ENCODE peak calls at places on chromosomes 1 and 21, in eight cellular contexts. One of them, this sample, is unnamed. For H3K9me2, the result is how much of the 10 kb centered on the place peaks cover.

GRCh38 chr1:42419449-42419848 is 36.4 kb downstream of the ZMYND12 start:
- DNase-seq in PC-3: no peak
- DNase-seq in HCT116: no peak
- DNase-seq in GM23338: no peak
- DNase-seq in GM23248: peak
- DNase-seq in Karpas-422: no peak
- DNase-seq in OCI-LY7: no peak
- DNase-seq in MM.1S: no peak
- DNase-seq in this sample: peak

GRCh38 chr1:240084749-240085148 is 6.9 kb upstream of the FMN2 start:
- DNase-seq in PC-3: no peak
- DNase-seq in HCT116: no peak
- DNase-seq in GM23338: no peak
- DNase-seq in GM23248: no peak
- DNase-seq in Karpas-422: no peak
- DNase-seq in OCI-LY7: no peak
- DNase-seq in MM.1S: no peak
- DNase-seq in this sample: no peak

GRCh38 chr1:43552813-43553212 is 22.1 kb downstream of the PTPRF start:
- DNase-seq in PC-3: no peak
- DNase-seq in HCT116: no peak
- DNase-seq in GM23338: no peak
- DNase-seq in GM23248: peak
- DNase-seq in Karpas-422: no peak
- DNase-seq in OCI-LY7: no peak
- DNase-seq in MM.1S: no peak
- DNase-seq in this sample: peak

GRCh38 chr1:106831511-106831910 is 225.0 kb upstream of the PRMT6 start:
- DNase-seq in PC-3: peak
- DNase-seq in HCT116: no peak
- DNase-seq in GM23338: no peak
- DNase-seq in GM23248: peak
- DNase-seq in Karpas-422: no peak
- DNase-seq in OCI-LY7: no peak
- DNase-seq in MM.1S: no peak
- DNase-seq in this sample: no peak

GRCh38 chr1:156706647-156707008 is 1.2 kb upstream of the CRABP2 start:
- DNase-seq in PC-3: peak
- DNase-seq in HCT116: no peak
- DNase-seq in GM23338: peak
- DNase-seq in GM23248: peak
- DNase-seq in Karpas-422: peak
- DNase-seq in OCI-LY7: no peak
- DNase-seq in MM.1S: no peak
- DNase-seq in this sample: peak

GRCh38 chr1:19799233-19799876 is 361 bp downstream of the TMCO4 start:
- DNase-seq in PC-3: peak
- DNase-seq in HCT116: no peak
- DNase-seq in GM23338: peak
- DNase-seq in GM23248: peak
- DNase-seq in Karpas-422: peak
- DNase-seq in OCI-LY7: peak
- DNase-seq in MM.1S: peak
- DNase-seq in this sample: peak

GRCh38 chr1:19485362-19486187 is at the start of gene CAPZB:
- DNase-seq in PC-3: peak
- DNase-seq in HCT116: peak
- DNase-seq in GM23338: peak
- DNase-seq in GM23248: peak
- DNase-seq in Karpas-422: peak
- DNase-seq in OCI-LY7: peak
- DNase-seq in MM.1S: peak
- DNase-seq in this sample: peak

GRCh38 chr1:210257698-210258395 is 25.3 kb downstream of the SERTAD4 start:
- DNase-seq in PC-3: no peak
- DNase-seq in HCT116: no peak
- DNase-seq in GM23338: no peak
- DNase-seq in GM23248: no peak
- DNase-seq in Karpas-422: no peak
- DNase-seq in OCI-LY7: no peak
- DNase-seq in MM.1S: no peak
- DNase-seq in this sample: no peak

GRCh38 chr1:243447342-243447741 is 191.5 kb downstream of the SDCCAG8 start:
- DNase-seq in PC-3: peak
- DNase-seq in HCT116: no peak
- DNase-seq in GM23338: no peak
- DNase-seq in GM23248: peak
- DNase-seq in Karpas-422: no peak
- DNase-seq in OCI-LY7: no peak
- DNase-seq in MM.1S: no peak
- DNase-seq in this sample: no peak

GRCh38 chr1:203026666-203027663 is 674 bp downstream of the PPFIA4 start:
- DNase-seq in PC-3: no peak
- DNase-seq in HCT116: no peak
- DNase-seq in GM23338: no peak
- DNase-seq in GM23248: no peak
- DNase-seq in Karpas-422: no peak
- DNase-seq in OCI-LY7: no peak
- DNase-seq in MM.1S: no peak
- DNase-seq in this sample: no peak

GRCh38 chr1:31714442-31715096 is 10.8 kb upstream of the COL16A1 start:
- DNase-seq in PC-3: peak
- DNase-seq in HCT116: no peak
- DNase-seq in GM23338: peak
- DNase-seq in GM23248: peak
- DNase-seq in Karpas-422: peak
- DNase-seq in OCI-LY7: peak
- DNase-seq in MM.1S: peak
- DNase-seq in this sample: peak

GRCh38 chr1:53071167-53071865 is 9.3 kb downstream of the PODN start:
- DNase-seq in PC-3: no peak
- DNase-seq in HCT116: no peak
- DNase-seq in GM23338: no peak
- DNase-seq in GM23248: no peak
- DNase-seq in Karpas-422: no peak
- DNase-seq in OCI-LY7: no peak
- DNase-seq in MM.1S: no peak
- DNase-seq in this sample: no peak

GRCh38 chr1:212070720-212071302 is 35.3 kb downstream of the DTL start:
- DNase-seq in PC-3: peak
- DNase-seq in HCT116: peak
- DNase-seq in GM23338: peak
- DNase-seq in GM23248: peak
- DNase-seq in Karpas-422: peak
- DNase-seq in OCI-LY7: peak
- DNase-seq in MM.1S: peak
- DNase-seq in this sample: peak

GRCh38 chr21:41713495-41714281 is 53.2 kb downstream of the RIPK4 start:
- DNase-seq in PC-3: no peak
- DNase-seq in HCT116: no peak
- DNase-seq in GM23338: no peak
- DNase-seq in GM23248: no peak
- DNase-seq in Karpas-422: no peak
- DNase-seq in OCI-LY7: no peak
- DNase-seq in MM.1S: no peak
- DNase-seq in this sample: peak

GRCh38 chr1:72435025-72435424 is 152.7 kb upstream of the NEGR1 start:
- DNase-seq in PC-3: peak
- DNase-seq in HCT116: no peak
- DNase-seq in GM23338: no peak
- DNase-seq in GM23248: peak
- DNase-seq in Karpas-422: no peak
- DNase-seq in OCI-LY7: no peak
- DNase-seq in MM.1S: no peak
- DNase-seq in this sample: no peak

GRCh38 chr1:11858158-11858557 is 587 bp downstream of the NPPB start:
- DNase-seq in PC-3: no peak
- DNase-seq in HCT116: no peak
- DNase-seq in GM23338: no peak
- DNase-seq in GM23248: no peak
- DNase-seq in Karpas-422: no peak
- DNase-seq in OCI-LY7: no peak
- DNase-seq in MM.1S: no peak
- DNase-seq in this sample: no peak

GRCh38 chr1:161835963-161836362 is 69.8 kb downstream of the ATF6 start:
- DNase-seq in PC-3: no peak
- DNase-seq in HCT116: no peak
- DNase-seq in GM23338: no peak
- DNase-seq in GM23248: peak
- DNase-seq in Karpas-422: no peak
- DNase-seq in OCI-LY7: no peak
- DNase-seq in MM.1S: no peak
- DNase-seq in this sample: no peak

GRCh38 chr1:100585774-100586173 is 47.8 kb downstream of the GPR88 start:
- DNase-seq in PC-3: peak
- DNase-seq in HCT116: no peak
- DNase-seq in GM23338: no peak
- DNase-seq in GM23248: peak
- DNase-seq in Karpas-422: no peak
- DNase-seq in OCI-LY7: no peak
- DNase-seq in MM.1S: no peak
- DNase-seq in this sample: no peak

GRCh38 chr1:42137766-42138165 is 15.4 kb upstream of the GUCA2B start:
- DNase-seq in PC-3: no peak
- DNase-seq in HCT116: no peak
- DNase-seq in GM23338: no peak
- DNase-seq in GM23248: no peak
- DNase-seq in Karpas-422: no peak
- DNase-seq in OCI-LY7: no peak
- DNase-seq in MM.1S: no peak
- DNase-seq in this sample: no peak

GRCh38 chr1:84809023-84809422 is 84.0 kb downstream of the LPAR3 start:
- DNase-seq in PC-3: no peak
- DNase-seq in HCT116: no peak
- DNase-seq in GM23338: no peak
- DNase-seq in GM23248: no peak
- DNase-seq in Karpas-422: no peak
- DNase-seq in OCI-LY7: no peak
- DNase-seq in MM.1S: no peak
- DNase-seq in this sample: no peak

GRCh38 chr1:147515046-147515869 is 26.0 kb upstream of the BCL9 start:
- DNase-seq in PC-3: peak
- DNase-seq in HCT116: peak
- DNase-seq in GM23338: peak
- DNase-seq in GM23248: peak
- DNase-seq in Karpas-422: no peak
- DNase-seq in OCI-LY7: peak
- DNase-seq in MM.1S: peak
- DNase-seq in this sample: peak

GRCh38 chr21:33890187-33890586 is 25.4 kb downstream of the ATP5PO start:
- DNase-seq in PC-3: no peak
- DNase-seq in HCT116: no peak
- DNase-seq in GM23338: no peak
- DNase-seq in GM23248: no peak
- DNase-seq in Karpas-422: no peak
- DNase-seq in OCI-LY7: no peak
- DNase-seq in MM.1S: no peak
- DNase-seq in this sample: no peak
- H3K9me2 ChIP-seq in PC-3: under half
- H3K9me2 ChIP-seq in HCT116: under half
- H3K9me2 ChIP-seq in GM23338: under half
- H3K9me2 ChIP-seq in GM23248: under half
- H3K9me2 ChIP-seq in Karpas-422: under half
- H3K9me2 ChIP-seq in OCI-LY7: under half
- H3K9me2 ChIP-seq in MM.1S: under half
- H3K9me2 ChIP-seq in this sample: under half

DNA sequence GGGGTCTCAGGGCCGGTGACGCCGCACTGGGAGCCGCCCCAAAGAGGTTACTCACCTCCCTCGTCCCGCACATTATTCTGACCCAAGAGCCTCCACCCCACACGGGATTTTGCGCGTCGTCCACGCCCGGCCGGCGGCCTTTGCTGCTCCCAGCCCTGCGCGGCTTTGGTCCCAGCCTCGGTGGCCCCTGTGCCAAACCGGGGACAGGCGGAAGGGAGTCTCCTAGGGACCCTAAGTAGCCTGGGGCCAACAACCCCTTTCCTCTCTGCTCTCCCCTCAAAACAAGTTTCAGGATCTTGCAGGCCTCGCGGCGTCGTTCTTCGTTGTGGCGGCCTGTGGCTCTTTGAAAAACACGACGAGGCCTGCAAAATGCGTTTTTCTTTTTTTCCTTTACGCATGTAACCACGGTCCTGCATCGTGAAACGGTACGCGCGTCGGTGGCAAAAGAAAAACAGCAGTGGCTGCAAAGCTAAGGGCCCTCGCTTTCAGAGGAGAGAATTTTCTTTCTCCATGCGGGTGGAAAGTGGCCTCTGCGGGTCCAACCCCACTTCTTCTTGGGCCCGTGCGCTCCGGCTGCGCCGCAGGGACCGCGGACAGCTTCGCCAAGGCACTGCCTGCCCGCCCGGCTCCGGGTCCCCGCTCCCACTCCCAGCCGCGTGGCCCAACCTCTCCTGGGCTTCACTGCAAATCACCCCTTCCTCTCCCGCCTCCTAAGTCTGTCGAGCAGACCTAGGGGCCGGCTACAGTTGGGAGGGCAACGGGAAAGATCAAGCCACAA is 816 bp upstream of the RUNX3 start:
- DNase-seq in PC-3: no peak
- DNase-seq in HCT116: no peak
- DNase-seq in GM23338: peak
- DNase-seq in GM23248: no peak
- DNase-seq in Karpas-422: no peak
- DNase-seq in OCI-LY7: no peak
- DNase-seq in MM.1S: peak
- DNase-seq in this sample: no peak
- H3K9me2 ChIP-seq in PC-3: under half
- H3K9me2 ChIP-seq in HCT116: under half
- H3K9me2 ChIP-seq in GM23338: under half
- H3K9me2 ChIP-seq in GM23248: under half
- H3K9me2 ChIP-seq in Karpas-422: under half
- H3K9me2 ChIP-seq in OCI-LY7: under half
- H3K9me2 ChIP-seq in MM.1S: under half
- H3K9me2 ChIP-seq in this sample: under half

GRCh38 chr1:113169591-113169990 is 96.6 kb downstream of the LRIG2 start:
- DNase-seq in PC-3: no peak
- DNase-seq in HCT116: no peak
- DNase-seq in GM23338: no peak
- DNase-seq in GM23248: no peak
- DNase-seq in Karpas-422: no peak
- DNase-seq in OCI-LY7: no peak
- DNase-seq in MM.1S: no peak
- DNase-seq in this sample: no peak
- H3K9me2 ChIP-seq in PC-3: under half
- H3K9me2 ChIP-seq in HCT116: under half
- H3K9me2 ChIP-seq in GM23338: under half
- H3K9me2 ChIP-seq in GM23248: under half
- H3K9me2 ChIP-seq in Karpas-422: under half
- H3K9me2 ChIP-seq in OCI-LY7: under half
- H3K9me2 ChIP-seq in MM.1S: under half
- H3K9me2 ChIP-seq in this sample: under half

DNA sequence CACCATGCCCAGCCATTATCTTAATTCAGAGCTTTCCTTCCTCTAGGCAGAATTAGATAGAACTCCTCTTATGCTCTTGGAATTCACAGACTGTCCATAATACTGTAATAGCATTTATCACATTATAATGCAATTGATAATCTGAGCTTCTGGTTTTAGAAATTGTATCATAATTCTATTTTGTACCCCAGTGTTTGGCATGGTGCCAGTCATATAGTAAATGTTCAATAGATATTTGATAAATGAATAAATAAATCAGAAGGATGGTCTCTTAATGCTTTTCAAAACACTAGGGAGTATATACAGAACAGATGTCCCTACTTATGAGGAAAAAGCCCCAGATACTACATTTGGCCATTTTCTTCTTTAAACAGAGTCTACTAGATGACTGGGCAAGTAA is 119.3 kb upstream of the BMP8A start:
- DNase-seq in PC-3: no peak
- DNase-seq in HCT116: no peak
- DNase-seq in GM23338: no peak
- DNase-seq in GM23248: no peak
- DNase-seq in Karpas-422: no peak
- DNase-seq in OCI-LY7: no peak
- DNase-seq in MM.1S: no peak
- DNase-seq in this sample: no peak
- H3K9me2 ChIP-seq in PC-3: under half
- H3K9me2 ChIP-seq in HCT116: under half
- H3K9me2 ChIP-seq in GM23338: under half
- H3K9me2 ChIP-seq in GM23248: under half
- H3K9me2 ChIP-seq in Karpas-422: under half
- H3K9me2 ChIP-seq in OCI-LY7: under half
- H3K9me2 ChIP-seq in MM.1S: under half
- H3K9me2 ChIP-seq in this sample: under half

This sample was measured in hepatocyte.